ENCODE peak calls at places on chromosomes 7 and 10, in four cellular contexts. One of them, this sample, is unnamed.

GRCh38 chr10:110503528-110504110 is 5.9 kb downstream of the DUSP5 start:
- DNase-seq in GM23248: no peak
- DNase-seq in mesenchymal stem cell: no peak
- DNase-seq in fibroblast of lung: no peak
- DNase-seq in this sample: no peak

GRCh38 chr7:46811529-46811928 is 770.4 kb downstream of the TNS3 start:
- DNase-seq in GM23248: peak; percentile 98
- DNase-seq in mesenchymal stem cell: peak; percentile 96
- DNase-seq in fibroblast of lung: peak; percentile 96
- DNase-seq in this sample: peak; percentile 73

GRCh38 chr7:42097756-42098155 is 139.3 kb downstream of the GLI3 start:
- DNase-seq in GM23248: peak; percentile 88
- DNase-seq in mesenchymal stem cell: peak; percentile 96
- DNase-seq in fibroblast of lung: peak; percentile 82
- DNase-seq in this sample: peak; percentile 98

GRCh38 chr10:18008989-18009388 is 57.3 kb downstream of the SLC39A12 start:
- DNase-seq in GM23248: no peak
- DNase-seq in mesenchymal stem cell: no peak
- DNase-seq in fibroblast of lung: peak; percentile 20
- DNase-seq in this sample: no peak

GRCh38 chr7:28581351-28581750 is 169.0 kb downstream of the CREB5 start:
- DNase-seq in GM23248: no peak
- DNase-seq in mesenchymal stem cell: no peak
- DNase-seq in fibroblast of lung: peak; percentile 83
- DNase-seq in this sample: no peak

GRCh38 chr7:2869981-2870380 is 25.9 kb upstream of the GNA12 start:
- DNase-seq in GM23248: no peak
- DNase-seq in mesenchymal stem cell: no peak
- DNase-seq in fibroblast of lung: no peak
- DNase-seq in this sample: no peak

GRCh38 chr10:83542774-83543291 is 596.5 kb upstream of the GHITM start:
- DNase-seq in GM23248: no peak
- DNase-seq in mesenchymal stem cell: peak; percentile 79
- DNase-seq in fibroblast of lung: peak; percentile 84
- DNase-seq in this sample: peak; percentile 6

GRCh38 chr7:22860784-22861482 is 38.3 kb upstream of the TOMM7 start:
- DNase-seq in GM23248: no peak
- DNase-seq in mesenchymal stem cell: no peak
- DNase-seq in fibroblast of lung: no peak
- DNase-seq in this sample: peak; percentile 22

GRCh38 chr10:72016608-72017310 is 52.6 kb downstream of the CHST3 start:
- DNase-seq in GM23248: no peak
- DNase-seq in mesenchymal stem cell: no peak
- DNase-seq in fibroblast of lung: no peak
- DNase-seq in this sample: no peak

GRCh38 chr10:78903351-78903940 is 165.3 kb upstream of the ZMIZ1 start:
- DNase-seq in GM23248: no peak
- DNase-seq in mesenchymal stem cell: no peak
- DNase-seq in fibroblast of lung: no peak
- DNase-seq in this sample: no peak

GRCh38 chr7:98470131-98470985 is 69.5 kb upstream of the BAIAP2L1 start:
- DNase-seq in GM23248: peak; percentile 29
- DNase-seq in mesenchymal stem cell: no peak
- DNase-seq in fibroblast of lung: no peak
- DNase-seq in this sample: no peak

GRCh38 chr10:60238408-60239100 is 151.1 kb downstream of the ANK3 start:
- DNase-seq in GM23248: peak; percentile 49
- DNase-seq in mesenchymal stem cell: peak; percentile 18
- DNase-seq in fibroblast of lung: peak; percentile 62
- DNase-seq in this sample: peak; percentile 24

GRCh38 chr10:44380829-44381600 is 3.9 kb downstream of the CXCL12 start:
- DNase-seq in GM23248: no peak
- DNase-seq in mesenchymal stem cell: no peak
- DNase-seq in fibroblast of lung: no peak
- DNase-seq in this sample: no peak

GRCh38 chr10:24826022-24826421 is 102.3 kb upstream of the ARHGAP21 start:
- DNase-seq in GM23248: peak; percentile 84
- DNase-seq in mesenchymal stem cell: peak; percentile 77
- DNase-seq in fibroblast of lung: peak; percentile 67
- DNase-seq in this sample: peak; percentile 75

GRCh38 chr10:371515-371914 is 236.3 kb downstream of the ZMYND11 start:
- DNase-seq in GM23248: no peak
- DNase-seq in mesenchymal stem cell: no peak
- DNase-seq in fibroblast of lung: no peak
- DNase-seq in this sample: no peak

GRCh38 chr10:97072851-97073665 is 112.7 kb downstream of the SLIT1 start:
- DNase-seq in GM23248: peak; percentile 77
- DNase-seq in mesenchymal stem cell: peak; percentile 70
- DNase-seq in fibroblast of lung: peak; percentile 47
- DNase-seq in this sample: peak; percentile 58

GRCh38 chr10:126075009-126075408 is 178.6 kb downstream of the FANK1 start:
- DNase-seq in GM23248: no peak
- DNase-seq in mesenchymal stem cell: no peak
- DNase-seq in fibroblast of lung: peak; percentile 50
- DNase-seq in this sample: peak; percentile 86

GRCh38 chr10:81730901-81731300 is 144.1 kb upstream of the NRG3 start:
- DNase-seq in GM23248: no peak
- DNase-seq in mesenchymal stem cell: no peak
- DNase-seq in fibroblast of lung: no peak
- DNase-seq in this sample: no peak

GRCh38 chr7:124171068-124171467 is 138.2 kb upstream of the TMEM229A start:
- DNase-seq in GM23248: no peak
- DNase-seq in mesenchymal stem cell: peak; percentile 61
- DNase-seq in fibroblast of lung: no peak
- DNase-seq in this sample: peak; percentile 6

GRCh38 chr10:77965294-77965693 is 38.7 kb upstream of the DLG5 start:
- DNase-seq in GM23248: peak; percentile 95
- DNase-seq in mesenchymal stem cell: no peak
- DNase-seq in fibroblast of lung: peak; percentile 91
- DNase-seq in this sample: peak; percentile 49

GRCh38 chr10:62171791-62172190 is 96.9 kb downstream of the RTKN2 start:
- DNase-seq in GM23248: no peak
- DNase-seq in mesenchymal stem cell: peak; percentile 32
- DNase-seq in fibroblast of lung: peak; percentile 24
- DNase-seq in this sample: no peak

GRCh38 chr10:69222157-69223027 is 2.3 kb downstream of the HKDC1 start:
- DNase-seq in GM23248: peak; percentile 80
- DNase-seq in mesenchymal stem cell: peak; percentile 71
- DNase-seq in fibroblast of lung: peak; percentile 57
- DNase-seq in this sample: peak; percentile 96

GRCh38 chr10:98886686-98887085 is 349.0 kb downstream of the HPSE2 start:
- DNase-seq in GM23248: no peak
- DNase-seq in mesenchymal stem cell: peak; percentile 42
- DNase-seq in fibroblast of lung: no peak
- DNase-seq in this sample: peak; percentile 2

GRCh38 chr10:15123749-15124184 is 26.6 kb downstream of the RPP38 start:
- DNase-seq in GM23248: peak; percentile 79
- DNase-seq in mesenchymal stem cell: peak; percentile 75
- DNase-seq in fibroblast of lung: peak; percentile 90
- DNase-seq in this sample: peak; percentile 92

GRCh38 chr7:97731736-97732370 is at the start of gene TAC1:
- DNase-seq in GM23248: peak; percentile 32
- DNase-seq in mesenchymal stem cell: no peak
- DNase-seq in fibroblast of lung: peak; percentile 2
- DNase-seq in this sample: no peak

GRCh38 chr10:121687094-121687850 is 89.0 kb upstream of the FGFR2 start:
- DNase-seq in GM23248: no peak
- DNase-seq in mesenchymal stem cell: no peak
- DNase-seq in fibroblast of lung: no peak
- DNase-seq in this sample: no peak

GRCh38 chr10:35000936-35001335 is 89.2 kb downstream of the CUL2 start:
- DNase-seq in GM23248: no peak
- DNase-seq in mesenchymal stem cell: no peak
- DNase-seq in fibroblast of lung: peak; percentile 70
- DNase-seq in this sample: no peak

GRCh38 chr10:52322941-52323340 is 8.9 kb downstream of the DKK1 start:
- DNase-seq in GM23248: peak; percentile 61
- DNase-seq in mesenchymal stem cell: no peak
- DNase-seq in fibroblast of lung: peak; percentile 40
- DNase-seq in this sample: no peak

GRCh38 chr7:69645683-69646082 is 47.4 kb downstream of the AUTS2 start:
- DNase-seq in GM23248: no peak
- DNase-seq in mesenchymal stem cell: no peak
- DNase-seq in fibroblast of lung: no peak
- DNase-seq in this sample: no peak

GRCh38 chr7:148723166-148723559 is 24.5 kb downstream of the CUL1 start:
- DNase-seq in GM23248: no peak
- DNase-seq in mesenchymal stem cell: no peak
- DNase-seq in fibroblast of lung: no peak
- DNase-seq in this sample: no peak

GRCh38 chr7:131527462-131527861 is 29.0 kb downstream of the PODXL start:
- DNase-seq in GM23248: no peak
- DNase-seq in mesenchymal stem cell: no peak
- DNase-seq in fibroblast of lung: no peak
- DNase-seq in this sample: no peak

GRCh38 chr7:2403014-2403717 is at the start of gene CHST12:
- DNase-seq in GM23248: peak; percentile 98
- DNase-seq in mesenchymal stem cell: peak; percentile 88
- DNase-seq in fibroblast of lung: peak; percentile 86
- DNase-seq in this sample: peak; percentile 85

GRCh38 chr10:29546773-29547313 is 87.9 kb downstream of the SVIL start:
- DNase-seq in GM23248: no peak
- DNase-seq in mesenchymal stem cell: no peak
- DNase-seq in fibroblast of lung: no peak
- DNase-seq in this sample: no peak

GRCh38 chr10:12530017-12530416 is 180.7 kb downstream of the CAMK1D start:
- DNase-seq in GM23248: no peak
- DNase-seq in mesenchymal stem cell: no peak
- DNase-seq in fibroblast of lung: no peak
- DNase-seq in this sample: no peak

GRCh38 chr7:925601-926000 is 28.9 kb downstream of the ADAP1 start:
- DNase-seq in GM23248: no peak
- DNase-seq in mesenchymal stem cell: no peak
- DNase-seq in fibroblast of lung: no peak
- DNase-seq in this sample: no peak

GRCh38 chr10:48332166-48332870 is 25.8 kb downstream of the MAPK8 start:
- DNase-seq in GM23248: no peak
- DNase-seq in mesenchymal stem cell: no peak
- DNase-seq in fibroblast of lung: no peak
- DNase-seq in this sample: peak; percentile 27

DNA sequence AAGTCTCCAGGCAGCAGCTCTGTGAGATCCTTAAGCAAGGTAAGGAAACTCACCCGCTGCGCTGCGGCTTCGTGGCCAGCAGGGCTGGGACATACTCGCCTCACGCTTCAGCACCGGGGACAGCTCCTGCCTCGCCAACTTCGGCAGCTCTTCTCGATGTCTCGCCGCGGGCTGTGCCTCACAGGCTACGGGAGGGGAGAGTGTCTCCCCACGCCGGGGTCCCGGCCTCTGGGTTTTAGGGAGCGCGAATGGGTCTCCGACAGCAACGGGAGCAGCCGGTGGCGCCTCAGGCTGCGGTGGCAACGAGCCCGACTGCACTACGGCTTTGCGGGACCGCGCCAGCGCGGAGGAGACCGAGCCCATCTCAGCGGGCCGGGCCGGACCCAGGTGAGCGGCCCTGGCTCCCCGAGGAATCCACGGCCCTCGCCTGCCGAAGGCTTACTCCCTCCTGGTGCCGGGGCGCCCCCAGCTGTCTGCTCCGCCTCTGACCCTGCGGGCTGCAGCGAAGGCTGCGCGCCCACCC is 62.4 kb downstream of the LSM5 start:
- DNase-seq in GM23248: peak; percentile 87
- DNase-seq in mesenchymal stem cell: peak; percentile 81
- DNase-seq in fibroblast of lung: peak; percentile 79
- DNase-seq in this sample: peak; percentile 77
- H3K27me3 ChIP-seq in GM23248: peaks cover 7% of the 10 kb centered on the region
- H3K27me3 ChIP-seq in mesenchymal stem cell: peaks cover 39% of the 10 kb centered on the region
- H3K27me3 ChIP-seq in fibroblast of lung: no peaks in the 10 kb centered on the region
- H3K27me3 ChIP-seq in this sample: peaks cover 7% of the 10 kb centered on the region

DNA sequence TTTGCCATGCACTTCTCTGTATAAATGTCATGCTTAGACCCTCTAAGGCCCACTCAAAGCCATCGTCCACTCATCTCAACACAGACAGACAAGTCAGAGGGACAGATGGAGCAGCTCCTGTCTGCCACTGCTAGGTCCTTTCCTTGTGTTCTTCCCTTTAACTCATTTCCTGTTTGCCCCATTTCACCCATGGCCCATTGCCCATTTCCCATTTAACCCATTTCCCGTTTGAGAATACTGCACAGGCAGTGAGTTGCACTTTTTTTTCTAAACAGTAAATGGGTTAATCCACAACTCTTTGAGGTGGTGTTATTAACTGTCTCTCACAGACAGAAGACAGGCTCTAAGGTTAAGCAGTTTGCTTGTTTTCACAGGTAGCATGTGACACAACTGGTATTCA is 179.3 kb downstream of the NPSR1 start:
- DNase-seq in GM23248: no peak
- DNase-seq in mesenchymal stem cell: no peak
- DNase-seq in fibroblast of lung: no peak
- DNase-seq in this sample: no peak
- H3K27ac ChIP-seq in GM23248: no peak overlapping the region
- H3K27ac ChIP-seq in mesenchymal stem cell: no peak overlapping the region
- H3K27ac ChIP-seq in fibroblast of lung: no peak overlapping the region
- H3K27ac ChIP-seq in this sample: no peak overlapping the region

GRCh38 chr7:151104411-151105235 is 18.3 kb downstream of the AGAP3 start:
- DNase-seq in GM23248: peak; percentile 35
- DNase-seq in mesenchymal stem cell: no peak
- DNase-seq in fibroblast of lung: peak; percentile 94
- DNase-seq in this sample: peak; percentile 19
- H3K4me2 ChIP-seq in GM23248: no peak overlapping the region
- H3K4me2 ChIP-seq in mesenchymal stem cell: no peak overlapping the region
- H3K4me2 ChIP-seq in fibroblast of lung: no peak overlapping the region
- H3K4me2 ChIP-seq in this sample: no peak overlapping the region

GRCh38 chr10:117164878-117165556 is 26.9 kb upstream of the VAX1 start:
- DNase-seq in GM23248: peak; percentile 23
- DNase-seq in mesenchymal stem cell: no peak
- DNase-seq in fibroblast of lung: no peak
- DNase-seq in this sample: no peak
- H3K27me3 ChIP-seq in GM23248: peaks cover 91% of the 10 kb centered on the region
- H3K27me3 ChIP-seq in mesenchymal stem cell: peaks cover 97% of the 10 kb centered on the region
- H3K27me3 ChIP-seq in fibroblast of lung: peaks cover 56% of the 10 kb centered on the region
- H3K27me3 ChIP-seq in this sample: peaks cover 62% of the 10 kb centered on the region